ENCODE peak calls at places on chromosomes 2 and 18, in seven cellular contexts. X is HCT116, D is Peyer's patch, M is esophagus squamous epithelium, Y is IMR-90, Q is ovary, R is A549. H is an unnamed sample. For H3K9me3, the result is how much of the 10 kb centered on the place peaks cover.

GRCh38 chr2:20229322-20230201 is 4.6 kb upstream of the SDC1 start:
- DNase-seq in X (no peak), D (no peak), M (no peak), Y (no peak), Q (no peak), R (no peak), H (no peak)

GRCh38 chr2:150389487-150389886 is 98.0 kb downstream of the RND3 start:
- DNase-seq in X (no peak), D (no peak), M (no peak), Y (peak), Q (no peak), R (no peak), H (no peak)

GRCh38 chr18:3042337-3042736 is 29.4 kb upstream of the LPIN2 start:
- DNase-seq in X (no peak), D (no peak), M (no peak), Y (no peak), Q (no peak), R (no peak), H (no peak)

GRCh38 chr2:109128466-109129355 is at the start of gene SH3RF3:
- DNase-seq in X (no peak), D (no peak), M (no peak), Y (peak), Q (peak), R (peak), H (peak)

GRCh38 chr2:12005886-12006681 is 259.7 kb downstream of the LPIN1 start:
- DNase-seq in X (no peak), D (peak), M (no peak), Y (no peak), Q (peak), R (no peak), H (no peak)

GRCh38 chr2:94622113-94622618 is 249.1 kb upstream of the TEKT4 start:
- DNase-seq in X (no peak), D (no peak), M (no peak), Y (no peak), Q (no peak), R (no peak), H (no peak)

GRCh38 chr2:85584857-85585780 is 888 bp downstream of the VAMP5 start:
- DNase-seq in X (no peak), D (no peak), M (no peak), Y (peak), Q (no peak), R (peak), H (peak)

GRCh38 chr2:130756041-130756720 is 841 bp downstream of the AMER3 start:
- DNase-seq in X (no peak), D (no peak), M (no peak), Y (no peak), Q (no peak), R (peak), H (no peak)

GRCh38 chr2:240997856-240998705 is at the start of gene SNED1:
- DNase-seq in X (peak), D (peak), M (no peak), Y (peak), Q (peak), R (peak), H (peak)

GRCh38 chr2:150555957-150556356 is 68.5 kb upstream of the RND3 start:
- DNase-seq in X (no peak), D (no peak), M (no peak), Y (no peak), Q (no peak), R (no peak), H (no peak)

GRCh38 chr2:168434164-168434563 is 21.9 kb upstream of the CERS6 start:
- DNase-seq in X (no peak), D (no peak), M (no peak), Y (no peak), Q (no peak), R (no peak), H (peak)

GRCh38 chr2:126831234-126832005 is 67.3 kb upstream of the TEX51 start:
- DNase-seq in X (no peak), D (no peak), M (no peak), Y (peak), Q (no peak), R (no peak), H (no peak)

GRCh38 chr2:69628325-69629038 is 15.1 kb downstream of the AAK1 start:
- DNase-seq in X (no peak), D (no peak), M (no peak), Y (no peak), Q (no peak), R (no peak), H (no peak)

GRCh38 chr18:24987933-24988840 is 363.8 kb downstream of the ZNF521 start:
- DNase-seq in X (no peak), D (no peak), M (no peak), Y (no peak), Q (no peak), R (no peak), H (no peak)

GRCh38 chr2:218583983-218584850 is 15.6 kb downstream of the CNOT9 start:
- DNase-seq in X (no peak), D (no peak), M (no peak), Y (no peak), Q (no peak), R (no peak), H (no peak)

GRCh38 chr18:57885931-57886330 is 82.8 kb upstream of the ATP8B1 start:
- DNase-seq in X (no peak), D (no peak), M (no peak), Y (no peak), Q (no peak), R (no peak), H (no peak)

GRCh38 chr2:37855283-37856041 is 69.6 kb upstream of the RMDN2 start:
- DNase-seq in X (no peak), D (no peak), M (no peak), Y (no peak), Q (no peak), R (no peak), H (peak)

GRCh38 chr2:112087346-112088020 is 32.4 kb downstream of the TMEM87B start:
- DNase-seq in X (no peak), D (peak), M (no peak), Y (no peak), Q (no peak), R (no peak), H (peak)

GRCh38 chr2:233852056-233852455 is 2.3 kb downstream of the HJURP start:
- DNase-seq in X (no peak), D (no peak), M (no peak), Y (no peak), Q (no peak), R (no peak), H (no peak)

GRCh38 chr18:73684651-73685050 is 463.0 kb downstream of the FBXO15 start:
- DNase-seq in X (no peak), D (no peak), M (no peak), Y (peak), Q (no peak), R (no peak), H (no peak)

GRCh38 chr2:160347269-160347863 is 146.2 kb downstream of the RBMS1 start:
- DNase-seq in X (no peak), D (no peak), M (no peak), Y (peak), Q (no peak), R (no peak), H (no peak)

GRCh38 chr2:61978522-61978921 is 73.0 kb downstream of the COMMD1 start:
- DNase-seq in X (no peak), D (no peak), M (no peak), Y (no peak), Q (no peak), R (no peak), H (peak)

GRCh38 chr2:164661349-164661748 is 40.1 kb upstream of the GRB14 start:
- DNase-seq in X (no peak), D (no peak), M (no peak), Y (peak), Q (no peak), R (no peak), H (no peak)

GRCh38 chr2:159592446-159592845 is 23.9 kb downstream of the BAZ2B start:
- DNase-seq in X (no peak), D (no peak), M (no peak), Y (no peak), Q (no peak), R (no peak), H (no peak)

GRCh38 chr2:173652311-173652710 is 297.6 kb downstream of the CDCA7 start:
- DNase-seq in X (peak), D (no peak), M (no peak), Y (peak), Q (no peak), R (peak), H (peak)

GRCh38 chr2:88831792-88832248 is 140.3 kb downstream of the RPIA start:
- DNase-seq in X (peak), D (peak), M (no peak), Y (peak), Q (no peak), R (peak), H (peak)

GRCh38 chr18:46196627-46197243 is 92.5 kb downstream of the HAUS1 start:
- DNase-seq in X (peak), D (no peak), M (no peak), Y (peak), Q (no peak), R (no peak), H (no peak)

GRCh38 chr2:216261042-216261537 is 111.2 kb downstream of the MARCHF4 start:
- DNase-seq in X (no peak), D (no peak), M (no peak), Y (no peak), Q (no peak), R (no peak), H (no peak)

GRCh38 chr2:14632133-14632936 is at the start of gene LRATD1:
- DNase-seq in X (no peak), D (peak), M (peak), Y (peak), Q (peak), R (peak), H (peak)

GRCh38 chr18:54260376-54261072 is 8.8 kb upstream of the POLI start:
- DNase-seq in X (no peak), D (no peak), M (no peak), Y (no peak), Q (no peak), R (no peak), H (no peak)

GRCh38 chr2:181117176-181117925 is 136.9 kb downstream of the UBE2E3 start:
- DNase-seq in X (no peak), D (no peak), M (no peak), Y (no peak), Q (no peak), R (no peak), H (peak)

GRCh38 chr2:141329949-141330348 is 800.9 kb downstream of the LRP1B start:
- DNase-seq in X (no peak), D (no peak), M (no peak), Y (peak), Q (no peak), R (no peak), H (no peak)

GRCh38 chr2:24521975-24522639 is 31.1 kb downstream of the NCOA1 start:
- DNase-seq in X (no peak), D (no peak), M (no peak), Y (no peak), Q (no peak), R (no peak), H (no peak)

GRCh38 chr2:83112863-83113262 is 1346.2 kb downstream of the SUCLG1 start:
- DNase-seq in X (no peak), D (no peak), M (no peak), Y (peak), Q (no peak), R (no peak), H (no peak)

GRCh38 chr2:23381084-23381483 is 3.9 kb upstream of the KLHL29 start:
- DNase-seq in X (peak), D (no peak), M (no peak), Y (peak), Q (no peak), R (peak), H (peak)

GRCh38 chr2:42754021-42754775 is 9.7 kb downstream of the OXER1 start:
- DNase-seq in X (no peak), D (peak), M (no peak), Y (peak), Q (peak), R (no peak), H (no peak)

GRCh38 chr2:237882510-237883481 is 23.4 kb downstream of the RAMP1 start:
- DNase-seq in X (no peak), D (no peak), M (no peak), Y (no peak), Q (peak), R (no peak), H (no peak)

GRCh38 chr18:32469190-32469611 is 1.5 kb downstream of the GAREM1 start:
- DNase-seq in X (peak), D (no peak), M (no peak), Y (peak), Q (peak), R (peak), H (peak)

GRCh38 chr2:103445356-103445755 is 683.5 kb downstream of the TMEM182 start:
- DNase-seq in X (no peak), D (no peak), M (no peak), Y (no peak), Q (no peak), R (no peak), H (no peak)
- TF ChIP-seq POLR2A in X (no peak), D (no peak), M (no peak), Y (no peak), Q (no peak), R (no peak), H (no peak)

GRCh38 chr2:152701198-152701597 is 16.1 kb downstream of the PRPF40A start:
- DNase-seq in X (no peak), D (no peak), M (no peak), Y (no peak), Q (no peak), R (no peak), H (no peak)
- H3K9me3 ChIP-seq in X (under half), D (under half), M (under half), Y (under half), Q (under half), R (under half), H (under half)

GRCh38 chr2:96251721-96252292 is 14.0 kb downstream of the TMEM127 start:
- DNase-seq in X (peak), D (peak), M (no peak), Y (peak), Q (no peak), R (peak), H (peak)
- TF ChIP-seq POLR2A in X (no peak), D (no peak), M (no peak), Y (no peak), Q (no peak), R (no peak), H (peak)

GRCh38 chr2:132670961-132671781 is 1.2 kb upstream of the LYPD1 start:
- DNase-seq in X (peak), D (no peak), M (no peak), Y (peak), Q (no peak), R (peak), H (no peak)
- H3K9me3 ChIP-seq in X (under half), D (under half), M (under half), Y (under half), Q (under half), R (under half), H (under half)

H was measured in adrenal gland.